ENCODE peak calls at places on chromosomes 12 and 14, in ten cellular contexts. B is cortex of kidney; O is activated T-cell treated with anti-CD3 and anti-CD28 coated beads, Interleukin-2, amount 50 U/mL, for 72 hours; C is NCI-H460; L is Calu3; Q is HT-29; K is stimulated activated naive CD4-positive, alpha-beta T cell; T is GM13976; P is stromal cell of bone marrow; M is head of caudate nucleus. D is an unnamed sample.

GRCh38 chr12:62977419-62977818 is 42.5 kb upstream of the PPM1H start:
- DNase-seq in B (no peak), O (no peak), C (no peak), L (peak), Q (peak), K (no peak), T (no peak), P (no peak), M (no peak), D (peak)

GRCh38 chr14:59754256-59754655 is 116.3 kb downstream of the RTN1 start:
- DNase-seq in B (no peak), O (no peak), C (no peak), L (no peak), Q (no peak), K (no peak), T (no peak), P (no peak), M (no peak), D (no peak)

GRCh38 chr12:26795899-26796298 is 37.1 kb downstream of the ITPR2 start:
- DNase-seq in B (no peak), O (no peak), C (no peak), L (no peak), Q (no peak), K (no peak), T (no peak), P (no peak), M (no peak), D (no peak)

GRCh38 chr14:52153939-52154338 is 85.1 kb upstream of the NID2 start:
- DNase-seq in B (no peak), O (no peak), C (no peak), L (no peak), Q (no peak), K (no peak), T (no peak), P (no peak), M (no peak), D (no peak)

GRCh38 chr12:1591543-1591942 is 2.8 kb downstream of the FBXL14 start:
- DNase-seq in B (no peak), O (no peak), C (no peak), L (no peak), Q (no peak), K (no peak), T (no peak), P (no peak), M (no peak), D (no peak)

GRCh38 chr12:121789800-121790748 is 3.4 kb downstream of the RHOF start:
- DNase-seq in B (no peak), O (peak), C (no peak), L (peak), Q (no peak), K (peak), T (peak), P (no peak), M (no peak), D (no peak)

GRCh38 chr12:104748790-104749189 is 209.3 kb downstream of the SLC41A2 start:
- DNase-seq in B (no peak), O (no peak), C (no peak), L (no peak), Q (no peak), K (no peak), T (no peak), P (peak), M (no peak), D (no peak)

GRCh38 chr12:100234591-100235304 is 32.1 kb downstream of the DEPDC4 start:
- DNase-seq in B (no peak), O (no peak), C (peak), L (peak), Q (peak), K (no peak), T (peak), P (peak), M (no peak), D (peak)

GRCh38 chr12:115623764-115624334 is 653.6 kb downstream of the MED13L start:
- DNase-seq in B (no peak), O (no peak), C (no peak), L (no peak), Q (no peak), K (no peak), T (no peak), P (no peak), M (no peak), D (no peak)

GRCh38 chr14:100239200-100239839 is 376 bp downstream of the YY1 start:
- DNase-seq in B (no peak), O (peak), C (no peak), L (peak), Q (peak), K (peak), T (no peak), P (no peak), M (peak), D (no peak)

GRCh38 chr12:68998036-68998435 is 65.1 kb upstream of the CPM start:
- DNase-seq in B (no peak), O (no peak), C (no peak), L (no peak), Q (no peak), K (no peak), T (no peak), P (no peak), M (no peak), D (no peak)

GRCh38 chr12:32671930-32672785 is 6.9 kb upstream of the DNM1L start:
- DNase-seq in B (no peak), O (peak), C (peak), L (peak), Q (peak), K (no peak), T (peak), P (peak), M (no peak), D (peak)

GRCh38 chr14:103649001-103649400 is 20.0 kb downstream of the KLC1 start:
- DNase-seq in B (no peak), O (no peak), C (no peak), L (no peak), Q (no peak), K (no peak), T (no peak), P (no peak), M (no peak), D (no peak)

GRCh38 chr12:2944401-2945047 is 14.7 kb upstream of the TEAD4 start:
- DNase-seq in B (no peak), O (peak), C (peak), L (peak), Q (peak), K (peak), T (peak), P (no peak), M (peak), D (peak)

GRCh38 chr12:106358410-106359241 is 1.1 kb downstream of the POLR3B start:
- DNase-seq in B (no peak), O (no peak), C (peak), L (no peak), Q (no peak), K (no peak), T (no peak), P (no peak), M (no peak), D (no peak)

GRCh38 chr14:92385561-92385960 is 62.6 kb downstream of the SLC24A4 start:
- DNase-seq in B (no peak), O (no peak), C (no peak), L (no peak), Q (no peak), K (no peak), T (no peak), P (no peak), M (no peak), D (no peak)

GRCh38 chr14:36659010-36659821 is 2.4 kb upstream of the PAX9 start:
- DNase-seq in B (no peak), O (no peak), C (no peak), L (no peak), Q (no peak), K (no peak), T (peak), P (no peak), M (no peak), D (no peak)

GRCh38 chr12:60279224-60279623 is 683.4 kb downstream of the SLC16A7 start:
- DNase-seq in B (no peak), O (no peak), C (no peak), L (no peak), Q (no peak), K (no peak), T (no peak), P (no peak), M (no peak), D (no peak)

GRCh38 chr12:45612044-45612794 is 117.3 kb upstream of the ARID2 start:
- DNase-seq in B (no peak), O (no peak), C (no peak), L (no peak), Q (no peak), K (no peak), T (no peak), P (peak), M (no peak), D (no peak)

GRCh38 chr12:120588948-120589930 is 8.0 kb upstream of the POP5 start:
- DNase-seq in B (no peak), O (no peak), C (no peak), L (no peak), Q (no peak), K (no peak), T (no peak), P (no peak), M (no peak), D (no peak)

GRCh38 chr14:99316281-99317163 is 44.5 kb upstream of the BCL11B start:
- DNase-seq in B (no peak), O (no peak), C (no peak), L (peak), Q (peak), K (no peak), T (no peak), P (no peak), M (no peak), D (peak)

GRCh38 chr14:101788016-101788695 is 26.6 kb downstream of the PPP2R5C start:
- DNase-seq in B (no peak), O (no peak), C (no peak), L (no peak), Q (no peak), K (no peak), T (no peak), P (no peak), M (peak), D (no peak)

GRCh38 chr14:73263606-73264005 is 26.3 kb downstream of the PAPLN start:
- DNase-seq in B (no peak), O (no peak), C (no peak), L (no peak), Q (no peak), K (no peak), T (peak), P (no peak), M (no peak), D (no peak)

GRCh38 chr12:107515446-107515958 is 170.1 kb upstream of the PWP1 start:
- DNase-seq in B (no peak), O (peak), C (no peak), L (peak), Q (no peak), K (no peak), T (no peak), P (peak), M (no peak), D (peak)

GRCh38 chr12:25557830-25558436 is 4.8 kb upstream of the LMNTD1 start:
- DNase-seq in B (no peak), O (peak), C (peak), L (peak), Q (peak), K (no peak), T (peak), P (peak), M (no peak), D (no peak)

GRCh38 chr14:99758121-99758871 is 34.9 kb upstream of the EML1 start:
- DNase-seq in B (no peak), O (no peak), C (no peak), L (no peak), Q (no peak), K (no peak), T (no peak), P (peak), M (no peak), D (peak)

GRCh38 chr12:49618576-49618975 is 4.8 kb upstream of the PRPF40B start:
- DNase-seq in B (no peak), O (no peak), C (no peak), L (no peak), Q (no peak), K (no peak), T (no peak), P (no peak), M (no peak), D (no peak)

GRCh38 chr14:77589099-77589498 is 27.3 kb downstream of the SPTLC2 start:
- DNase-seq in B (no peak), O (no peak), C (no peak), L (no peak), Q (peak), K (no peak), T (no peak), P (no peak), M (no peak), D (no peak)

GRCh38 chr12:88207921-88208640 is 66.0 kb downstream of the TMTC3 start:
- DNase-seq in B (no peak), O (no peak), C (no peak), L (no peak), Q (no peak), K (no peak), T (no peak), P (peak), M (no peak), D (no peak)

GRCh38 chr12:122050706-122051105 is 27.9 kb upstream of the MLXIP start:
- DNase-seq in B (no peak), O (no peak), C (no peak), L (no peak), Q (no peak), K (no peak), T (no peak), P (no peak), M (no peak), D (no peak)

GRCh38 chr14:100522616-100523021 is 64.6 kb downstream of the BEGAIN start:
- DNase-seq in B (no peak), O (no peak), C (no peak), L (no peak), Q (no peak), K (no peak), T (no peak), P (no peak), M (no peak), D (no peak)

GRCh38 chr12:95548539-95549391 is 2.5 kb downstream of the USP44 start:
- DNase-seq in B (no peak), O (peak), C (no peak), L (peak), Q (no peak), K (peak), T (peak), P (no peak), M (peak), D (no peak)

GRCh38 chr14:79225815-79226214 is 985.5 kb downstream of the DIO2 start:
- DNase-seq in B (no peak), O (no peak), C (no peak), L (no peak), Q (no peak), K (no peak), T (no peak), P (no peak), M (no peak), D (no peak)

GRCh38 chr14:95260537-95261440 is 58.9 kb downstream of the CLMN start:
- DNase-seq in B (no peak), O (peak), C (no peak), L (no peak), Q (no peak), K (no peak), T (peak), P (peak), M (no peak), D (no peak)

GRCh38 chr14:69687963-69688649 is 76.7 kb downstream of the SUSD6 start:
- DNase-seq in B (no peak), O (no peak), C (no peak), L (no peak), Q (no peak), K (no peak), T (no peak), P (no peak), M (peak), D (no peak)

GRCh38 chr12:26361964-26362363 is 166.6 kb downstream of the SSPN start:
- DNase-seq in B (no peak), O (no peak), C (no peak), L (no peak), Q (no peak), K (no peak), T (no peak), P (no peak), M (no peak), D (no peak)

GRCh38 chr12:120346681-120347080 is 19.1 kb upstream of the PLA2G1B start:
- DNase-seq in B (no peak), O (no peak), C (no peak), L (peak), Q (no peak), K (no peak), T (no peak), P (no peak), M (no peak), D (no peak)